ENCODE peak calls at places on chromosomes 3 and 15, in five cellular contexts. Y is posterior cingulate gyrus, S is PC-3, F is mesothelial cell of epicardium, R is EH. T is an unnamed sample.

GRCh38 chr3:54706783-54707182 is 221.1 kb downstream of the LRTM1 start:
- DNase-seq in Y (no peak), R (no peak), S (no peak), F (no peak), T (no peak)

GRCh38 chr3:120487079-120487693 is 36.4 kb upstream of the FSTL1 start:
- DNase-seq in Y (no peak), R (peak; percentile 80), S (peak; percentile 25), F (no peak), T (no peak)

GRCh38 chr3:13088020-13089006 is 15.1 kb upstream of the IQSEC1 start:
- DNase-seq in F (no peak), R (no peak), S (no peak), Y (no peak), T (no peak)

GRCh38 chr3:5197470-5198312 is 10.2 kb downstream of the EDEM1 start:
- DNase-seq in S (peak; percentile 43), R (peak; percentile 64), Y (no peak), F (no peak), T (no peak)

GRCh38 chr3:119800844-119801243 is 18.9 kb downstream of the NR1I2 start:
- DNase-seq in F (no peak), R (no peak), Y (no peak), S (no peak), T (no peak)

GRCh38 chr3:159881828-159882309 is 106.8 kb upstream of the IL12A start:
- DNase-seq in S (no peak), F (no peak), R (peak; percentile 43), Y (no peak), T (no peak)

GRCh38 chr3:11601446-11602241 is 42.1 kb downstream of the VGLL4 start:
- DNase-seq in Y (peak; percentile 43), S (peak; percentile 51), R (peak; percentile 54), F (no peak), T (no peak)

GRCh38 chr3:81433675-81434074 is 327.8 kb downstream of the GBE1 start:
- DNase-seq in S (no peak), R (no peak), Y (no peak), F (no peak), T (no peak)

GRCh38 chr3:76765526-76765925 is 274.4 kb upstream of the ROBO2 start:
- DNase-seq in F (no peak), S (no peak), R (no peak), Y (no peak), T (no peak)

GRCh38 chr3:179512398-179512797 is 50.3 kb upstream of the ACTL6A start:
- DNase-seq in R (no peak), S (no peak), Y (no peak), F (no peak), T (no peak)

GRCh38 chr15:30990451-30991300 is 752 bp downstream of the MTMR10 start:
- DNase-seq in R (peak; percentile 33), S (peak; percentile 30), F (no peak), Y (no peak), T (no peak)

GRCh38 chr15:62940755-62941361 is 101.7 kb upstream of the TPM1 start:
- DNase-seq in R (peak; percentile 99), F (no peak), Y (peak; percentile 63), S (peak; percentile 78), T (peak; percentile 46)

GRCh38 chr15:69359724-69360123 is 54.4 kb upstream of the KIF23 start:
- DNase-seq in S (no peak), R (peak; percentile 20), Y (no peak), F (no peak), T (no peak)

GRCh38 chr3:182921665-182922355 is 58.5 kb downstream of the DCUN1D1 start:
- DNase-seq in R (peak; percentile 27), Y (no peak), S (no peak), F (no peak), T (no peak)

GRCh38 chr15:65066635-65067333 is 1.0 kb downstream of the RASL12 start:
- DNase-seq in F (no peak), S (no peak), R (no peak), Y (no peak), T (no peak)

GRCh38 chr3:52721002-52721741 is 15.3 kb downstream of the SPCS1 start:
- DNase-seq in F (no peak), R (no peak), Y (no peak), S (no peak), T (peak; percentile 3)

GRCh38 chr15:88571153-88572029 is 24.9 kb upstream of the DET1 start:
- DNase-seq in S (no peak), R (no peak), F (no peak), Y (no peak), T (no peak)

GRCh38 chr3:171323934-171324535 is 136.2 kb downstream of the TNIK start:
- DNase-seq in F (no peak), R (peak; percentile 68), S (no peak), Y (no peak), T (no peak)

GRCh38 chr3:141498592-141499223 is 11.9 kb downstream of the RASA2 start:
- DNase-seq in F (no peak), Y (no peak), R (no peak), S (no peak), T (no peak)

GRCh38 chr3:99534951-99535704 is 103.3 kb upstream of the COL8A1 start:
- DNase-seq in F (no peak), Y (no peak), S (peak; percentile 71), R (peak; percentile 80), T (no peak)

GRCh38 chr3:126983276-126983652 is 349 bp downstream of the PLXNA1 start:
- DNase-seq in Y (no peak), S (no peak), F (no peak), R (peak; percentile 21), T (no peak)

GRCh38 chr3:264394-265156 is 68.0 kb downstream of the CHL1 start:
- DNase-seq in Y (no peak), F (no peak), R (no peak), S (peak; percentile 91), T (no peak)

GRCh38 chr15:100997442-100997841 is 78.3 kb downstream of the LRRK1 start:
- DNase-seq in S (peak; percentile 68), Y (no peak), R (peak; percentile 88), F (no peak), T (no peak)

GRCh38 chr15:35567392-35567791 is 21.4 kb upstream of the DPH6 start:
- DNase-seq in F (no peak), Y (no peak), R (no peak), S (no peak), T (no peak)

GRCh38 chr15:77002954-77003912 is 8.3 kb downstream of the PSTPIP1 start:
- DNase-seq in Y (peak; percentile 39), F (no peak), S (no peak), R (no peak), T (peak; percentile 49)

T was measured in hippocampal formation.